ENCODE peak calls at places on chromosomes 7 and 10, in seven cellular contexts. Z is GM12892, M is SK-N-SH, E is K562, P is HepG2, X is GM12878, O is H1. U is an unnamed sample.

GRCh38 chr10:91409869-91410637 is at the start of gene HECTD2:
- DNase-seq in Z (peak; percentile 66), M (peak; percentile 90), E (peak; percentile 80), P (peak; percentile 49), X (no peak), O (no peak), U (peak; percentile 72)

GRCh38 chr10:91589015-91589655 is 43.7 kb downstream of the PPP1R3C start:
- DNase-seq in Z (no peak), M (no peak), E (no peak), P (no peak), X (no peak), O (no peak), U (no peak)

GRCh38 chr7:94053532-94053931 is 49.4 kb upstream of the BET1 start:
- DNase-seq in Z (no peak), M (no peak), E (no peak), P (no peak), X (no peak), O (no peak), U (no peak)

GRCh38 chr10:117663750-117664149 is 121.2 kb downstream of the EMX2 start:
- DNase-seq in Z (peak; percentile 44), M (no peak), E (no peak), P (peak; percentile 6), X (peak; percentile 83), O (no peak), U (peak; percentile 55)

GRCh38 chr7:47471831-47472230 is 110.1 kb downstream of the TNS3 start:
- DNase-seq in Z (no peak), M (no peak), E (no peak), P (no peak), X (no peak), O (no peak), U (no peak)

GRCh38 chr10:75538144-75538543 is 106.7 kb downstream of the LRMDA start:
- DNase-seq in Z (no peak), M (no peak), E (no peak), P (no peak), X (no peak), O (no peak), U (no peak)

GRCh38 chr10:68829494-68829893 is 2.2 kb downstream of the STOX1 start:
- DNase-seq in Z (no peak), M (no peak), E (no peak), P (no peak), X (no peak), O (no peak), U (no peak)

GRCh38 chr10:76547352-76547972 is 1090.1 kb downstream of the KCNMA1 start:
- DNase-seq in Z (no peak), M (peak; percentile 60), E (peak; percentile 85), P (peak; percentile 74), X (no peak), O (peak; percentile 15), U (peak; percentile 16)

GRCh38 chr10:128050937-128051336 is 75.3 kb downstream of the MKI67 start:
- DNase-seq in Z (no peak), M (no peak), E (no peak), P (no peak), X (no peak), O (no peak), U (no peak)

GRCh38 chr7:96636342-96636865 is 73.2 kb downstream of the SEM1 start:
- DNase-seq in Z (no peak), M (no peak), E (no peak), P (no peak), X (no peak), O (no peak), U (no peak)

GRCh38 chr7:55574062-55574717 is 1.9 kb upstream of the VOPP1 start:
- DNase-seq in Z (no peak), M (no peak), E (no peak), P (no peak), X (no peak), O (no peak), U (no peak)

GRCh38 chr10:127227663-127228062 is 31.3 kb upstream of the INSYN2A start:
- DNase-seq in Z (no peak), M (no peak), E (no peak), P (peak; percentile 74), X (no peak), O (no peak), U (no peak)

GRCh38 chr7:33444501-33444900 is 315.1 kb downstream of the BBS9 start:
- DNase-seq in Z (no peak), M (no peak), E (no peak), P (no peak), X (no peak), O (no peak), U (no peak)

GRCh38 chr10:86366033-86366901 is at the start of gene GRID1:
- DNase-seq in Z (no peak), M (peak; percentile 98), E (no peak), P (no peak), X (no peak), O (no peak), U (peak; percentile 67)

GRCh38 chr10:31939797-31940708 is 11.4 kb upstream of the ARHGAP12 start:
- DNase-seq in Z (no peak), M (peak; percentile 19), E (no peak), P (no peak), X (no peak), O (no peak), U (no peak)

GRCh38 chr10:96789571-96790108 is 42.5 kb upstream of the LCOR start:
- DNase-seq in Z (no peak), M (no peak), E (peak; percentile 79), P (no peak), X (peak; percentile 37), O (no peak), U (no peak)

GRCh38 chr10:97179731-97180366 is 5.9 kb downstream of the SLIT1 start:
- DNase-seq in Z (no peak), M (peak; percentile 84), E (no peak), P (peak; percentile 19), X (no peak), O (peak; percentile 31), U (no peak)

GRCh38 chr10:31317652-31318381 is 1.2 kb upstream of the ZEB1 start:
- DNase-seq in Z (no peak), M (no peak), E (no peak), P (no peak), X (no peak), O (no peak), U (no peak)

GRCh38 chr7:17521437-17521836 is 223.0 kb downstream of the AHR start:
- DNase-seq in Z (no peak), M (no peak), E (no peak), P (no peak), X (no peak), O (no peak), U (no peak)

GRCh38 chr7:123275036-123275753 is 75.4 kb upstream of the SLC13A1 start:
- DNase-seq in Z (no peak), M (peak; percentile 17), E (no peak), P (no peak), X (no peak), O (no peak), U (no peak)

GRCh38 chr10:97850446-97850845 is 803 bp downstream of the GOLGA7B start:
- DNase-seq in Z (no peak), M (no peak), E (no peak), P (no peak), X (no peak), O (no peak), U (no peak)

GRCh38 chr7:156979007-156979606 is 29.6 kb downstream of the NOM1 start:
- DNase-seq in Z (no peak), M (no peak), E (no peak), P (no peak), X (no peak), O (no peak), U (no peak)

GRCh38 chr7:128833148-128833938 is 3.1 kb downstream of the FLNC start:
- DNase-seq in Z (peak; percentile 29), M (peak; percentile 60), E (peak; percentile 92), P (no peak), X (no peak), O (no peak), U (no peak)

GRCh38 chr7:113122657-113123252 is 4.4 kb upstream of the SMIM30 start:
- DNase-seq in Z (no peak), M (no peak), E (no peak), P (no peak), X (no peak), O (no peak), U (no peak)

GRCh38 chr10:697097-697875 is 7.8 kb upstream of the DIP2C start:
- DNase-seq in Z (no peak), M (no peak), E (no peak), P (no peak), X (no peak), O (no peak), U (no peak)

GRCh38 chr7:24971333-24972165 is 8.4 kb downstream of the OSBPL3 start:
- DNase-seq in Z (no peak), M (peak; percentile 48), E (peak; percentile 77), P (peak; percentile 80), X (no peak), O (no peak), U (no peak)
- TF ChIP-seq TAF1 in Z (no peak), M (no peak), E (no peak), P (peak; percentile 20), X (no peak), O (no peak), U (no peak)

DNA sequence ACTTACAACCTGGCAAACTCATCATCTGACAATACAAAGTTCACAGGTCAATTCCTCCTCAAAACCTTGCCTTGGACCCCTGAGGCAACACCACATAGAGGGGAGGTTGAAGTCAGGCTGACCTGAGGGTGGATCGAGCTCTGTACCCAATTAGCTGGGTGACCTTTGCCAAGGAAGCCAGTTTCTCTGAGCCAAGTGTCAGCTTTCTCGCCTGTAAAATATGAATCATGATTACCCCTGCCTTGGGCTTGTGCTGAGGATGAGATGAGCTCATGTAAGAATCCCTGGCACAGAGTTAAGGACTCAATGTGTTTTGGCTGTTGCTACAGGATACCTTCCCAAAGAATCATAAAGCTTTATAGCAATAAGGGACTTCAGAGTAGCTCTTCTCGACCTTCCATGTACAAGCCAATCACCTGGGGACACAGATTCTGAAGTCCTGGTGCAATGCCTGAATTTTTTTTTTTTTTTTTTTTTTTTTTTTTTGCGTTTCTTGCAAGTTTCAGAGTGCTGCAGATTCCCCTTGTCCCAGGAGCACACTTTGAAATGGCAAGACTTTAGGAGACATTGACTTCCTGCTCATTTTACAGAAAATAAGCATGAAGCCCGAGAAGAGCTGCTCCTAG is 43.5 kb upstream of the CACUL1 start:
- DNase-seq in Z (no peak), M (no peak), E (no peak), P (no peak), X (no peak), O (no peak), U (no peak)
- TF ChIP-seq POLR2AphosphoS5 in Z (no peak), M (no peak), E (no peak), P (no peak), X (no peak), O (no peak), U (no peak)

GRCh38 chr10:11863353-11864105 is 40.4 kb downstream of the PROSER2 start:
- DNase-seq in Z (peak; percentile 59), M (no peak), E (no peak), P (no peak), X (peak; percentile 76), O (no peak), U (peak; percentile 64)
- TF ChIP-seq TAF1 in Z (no peak), M (no peak), E (no peak), P (no peak), X (no peak), O (no peak), U (no peak)

DNA sequence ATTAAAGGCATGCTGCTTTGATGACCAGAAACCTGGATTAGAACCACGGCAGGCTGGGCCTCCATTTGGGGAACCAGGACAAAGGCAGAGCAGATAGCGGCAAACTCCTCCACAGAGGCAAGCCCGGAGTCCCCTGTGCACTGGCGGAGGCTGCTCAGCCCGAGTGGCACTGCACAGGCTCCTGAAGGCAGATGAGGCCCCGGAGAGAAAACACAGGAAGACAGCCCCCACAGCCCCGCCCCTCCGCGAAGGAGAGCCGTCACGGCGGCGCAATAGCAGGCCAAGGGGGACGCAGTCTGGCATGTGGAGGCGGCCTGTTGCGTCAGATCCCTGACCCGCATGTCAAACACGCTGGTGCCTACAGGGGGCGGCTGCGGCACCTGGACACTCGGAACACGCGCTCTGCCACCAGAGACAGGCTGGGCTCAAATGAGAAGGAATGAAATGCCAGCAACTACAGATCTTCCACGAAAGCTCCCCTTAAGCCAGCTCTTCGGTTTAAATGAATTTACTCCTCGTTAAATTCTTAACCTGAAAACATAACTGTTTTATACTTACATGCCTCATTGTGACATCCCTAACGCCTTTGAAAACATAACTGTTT is 128.5 kb downstream of the MAD1L1 start:
- DNase-seq in Z (peak; percentile 88), M (peak; percentile 99), E (peak; percentile 96), P (peak; percentile 51), X (no peak), O (peak; percentile 43), U (peak; percentile 88)
- TF ChIP-seq POLR2AphosphoS5 in Z (no peak), M (peak; percentile 18), E (peak; percentile 22), P (no peak), X (no peak), O (no peak), U (no peak)

U was measured in GM12891.